ENCODE peak calls at places on chromosomes 6 and 20, in four cellular contexts. F is HCT116, O is endothelial cell of umbilical vein, W is DND-41. V is an unnamed sample.

GRCh38 chr20:23161968-23162696 is 76.0 kb upstream of the CD93 start:
- DNase-seq in W (no peak), O (peak; percentile 58), F (no peak), V (no peak)

GRCh38 chr6:57262491-57262890 is 40.4 kb upstream of the RAB23 start:
- DNase-seq in W (no peak), F (no peak), O (no peak), V (no peak)

GRCh38 chr6:111918825-111919224 is 45.6 kb upstream of the FYN start:
- DNase-seq in F (no peak), W (peak; percentile 59), O (no peak), V (no peak)

GRCh38 chr20:53900380-53900999 is 169.9 kb downstream of the BCAS1 start:
- DNase-seq in W (no peak), O (peak; percentile 96), F (no peak), V (no peak)

GRCh38 chr6:3330199-3330598 is 71.5 kb downstream of the PSMG4 start:
- DNase-seq in O (no peak), W (no peak), F (no peak), V (no peak)

GRCh38 chr6:1381397-1382330 is 7.7 kb upstream of the FOXF2 start:
- DNase-seq in W (no peak), F (no peak), O (peak; percentile 3), V (peak; percentile 35)

GRCh38 chr20:57651977-57652864 is 32.0 kb upstream of the ZBP1 start:
- DNase-seq in F (no peak), W (peak; percentile 11), O (no peak), V (peak; percentile 3)

GRCh38 chr20:60715172-60715571 is 536.9 kb upstream of the CDH4 start:
- DNase-seq in O (no peak), W (no peak), F (no peak), V (no peak)

GRCh38 chr6:163570579-163571231 is 156.2 kb downstream of the QKI start:
- DNase-seq in W (no peak), O (no peak), F (no peak), V (no peak)

GRCh38 chr20:2299301-2299700 is 3.5 kb downstream of the TGM3 start:
- DNase-seq in W (no peak), O (no peak), F (no peak), V (no peak)

GRCh38 chr6:15008269-15008668 is 237.6 kb upstream of the JARID2 start:
- DNase-seq in O (no peak), W (no peak), F (no peak), V (no peak)

GRCh38 chr6:33160728-33161323 is 31.4 kb downstream of the COL11A2 start:
- DNase-seq in O (peak; percentile 5), F (peak; percentile 52), W (no peak), V (no peak)

GRCh38 chr6:112651239-112651638 is 304.1 kb downstream of the RFPL4B start:
- DNase-seq in O (no peak), F (no peak), W (no peak), V (no peak)

GRCh38 chr6:36136034-36136433 is 5.7 kb downstream of the MAPK13 start:
- DNase-seq in O (no peak), F (no peak), W (no peak), V (no peak)

GRCh38 chr6:146544783-146545182 is 1.1 kb downstream of the RAB32 start:
- DNase-seq in F (no peak), O (peak; percentile 16), W (no peak), V (no peak)

GRCh38 chr6:135586844-135587243 is 89.3 kb upstream of the AHI1 start:
- DNase-seq in W (no peak), O (no peak), F (no peak), V (no peak)

GRCh38 chr6:108549741-108550140 is 11.0 kb upstream of the FOXO3 start:
- DNase-seq in F (no peak), O (no peak), W (no peak), V (no peak)

GRCh38 chr20:32977281-32978008 is 26.8 kb downstream of the SUN5 start:
- DNase-seq in F (no peak), W (no peak), O (no peak), V (no peak)

GRCh38 chr6:147999001-147999540 is 343.6 kb upstream of the SASH1 start:
- DNase-seq in W (no peak), O (no peak), F (no peak), V (no peak)

GRCh38 chr20:11216451-11217314 is 542.9 kb upstream of the JAG1 start:
- DNase-seq in O (peak; percentile 88), W (no peak), F (no peak), V (no peak)

GRCh38 chr6:113370508-113370907 is 486.6 kb upstream of the MARCKS start:
- DNase-seq in O (no peak), F (no peak), W (no peak), V (no peak)

GRCh38 chr6:31738048-31738979 is 1.5 kb upstream of the MSH5 start:
- DNase-seq in W (peak; percentile 89), O (peak; percentile 90), F (no peak), V (peak; percentile 62)

GRCh38 chr6:45838996-45839395 is 176.7 kb downstream of the CLIC5 start:
- DNase-seq in O (no peak), W (no peak), F (no peak), V (no peak)

GRCh38 chr6:83849127-83849526 is 4.0 kb upstream of the RIPPLY2 start:
- DNase-seq in O (no peak), W (no peak), F (no peak), V (no peak)

GRCh38 chr6:22926613-22927348 is 357.4 kb downstream of the HDGFL1 start:
- DNase-seq in F (no peak), O (peak; percentile 70), W (no peak), V (no peak)

GRCh38 chr20:33648396-33649004 is 13.6 kb upstream of the C20orf144 start:
- DNase-seq in W (no peak), F (no peak), O (no peak), V (no peak)

GRCh38 chr6:31723245-31723979 is at the start of gene MPIG6B:
- DNase-seq in F (no peak), O (no peak), W (peak; percentile 58), V (no peak)

GRCh38 chr6:33160096-33160495 is 32.2 kb downstream of the COL11A2 start:
- DNase-seq in F (no peak), W (no peak), O (no peak), V (no peak)

GRCh38 chr6:134004714-134005113 is 47.7 kb downstream of the SLC2A12 start:
- DNase-seq in F (no peak), O (no peak), W (no peak), V (no peak)

GRCh38 chr6:79506251-79506650 is 31.0 kb downstream of the LCA5 start:
- DNase-seq in O (no peak), F (no peak), W (no peak), V (no peak)

GRCh38 chr6:144725731-144726522 is 440.8 kb downstream of the UTRN start:
- DNase-seq in O (no peak), W (peak; percentile 37), F (no peak), V (no peak)

GRCh38 chr20:20369353-20370086 is 1.6 kb downstream of the INSM1 start:
- DNase-seq in F (no peak), W (no peak), O (no peak), V (no peak)

GRCh38 chr6:144953552-144954240 is 668.6 kb downstream of the UTRN start:
- DNase-seq in F (peak; percentile 45), W (no peak), O (no peak), V (no peak)

GRCh38 chr6:149331043-149331807 is 13.7 kb downstream of the TAB2 start:
- DNase-seq in F (no peak), O (no peak), W (no peak), V (no peak)

GRCh38 chr6:149325648-149326236 is 8.2 kb downstream of the TAB2 start:
- DNase-seq in W (no peak), O (no peak), F (no peak), V (no peak)

GRCh38 chr6:149329529-149329928 is 12.0 kb downstream of the TAB2 start:
- DNase-seq in O (no peak), W (no peak), F (no peak), V (no peak)

GRCh38 chr6:149330133-149330532 is 12.6 kb downstream of the TAB2 start:
- DNase-seq in W (no peak), O (no peak), F (no peak), V (no peak)

DNA sequence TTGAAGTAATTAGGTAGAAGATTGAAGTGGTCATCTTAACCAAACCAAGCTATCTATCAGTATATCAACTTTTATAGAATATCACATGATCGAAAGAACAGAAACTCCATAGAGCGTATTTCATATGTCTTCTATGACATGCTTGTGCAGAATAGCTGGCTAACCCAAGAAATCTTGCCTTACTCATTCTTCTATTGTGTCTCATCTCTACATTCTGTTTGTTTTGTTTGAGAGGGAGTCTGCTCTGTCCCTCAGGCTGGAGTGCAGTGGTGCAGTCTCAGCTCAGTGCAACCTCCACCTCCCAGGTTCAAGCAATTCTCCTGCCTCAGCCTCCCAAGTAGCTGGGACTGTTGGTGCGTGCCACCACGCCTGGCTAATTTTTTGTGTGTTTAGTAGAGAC is 10.6 kb downstream of the TAB2 start:
- DNase-seq in W (no peak), F (no peak), O (no peak), V (no peak)
- H3K4me1 ChIP-seq in W (peaks cover 43% of the 10 kb centered on the region), F (peaks cover 20% of the 10 kb centered on the region), O (no peaks in the 10 kb centered on the region), V (peaks cover 84% of the 10 kb centered on the region)

DNA sequence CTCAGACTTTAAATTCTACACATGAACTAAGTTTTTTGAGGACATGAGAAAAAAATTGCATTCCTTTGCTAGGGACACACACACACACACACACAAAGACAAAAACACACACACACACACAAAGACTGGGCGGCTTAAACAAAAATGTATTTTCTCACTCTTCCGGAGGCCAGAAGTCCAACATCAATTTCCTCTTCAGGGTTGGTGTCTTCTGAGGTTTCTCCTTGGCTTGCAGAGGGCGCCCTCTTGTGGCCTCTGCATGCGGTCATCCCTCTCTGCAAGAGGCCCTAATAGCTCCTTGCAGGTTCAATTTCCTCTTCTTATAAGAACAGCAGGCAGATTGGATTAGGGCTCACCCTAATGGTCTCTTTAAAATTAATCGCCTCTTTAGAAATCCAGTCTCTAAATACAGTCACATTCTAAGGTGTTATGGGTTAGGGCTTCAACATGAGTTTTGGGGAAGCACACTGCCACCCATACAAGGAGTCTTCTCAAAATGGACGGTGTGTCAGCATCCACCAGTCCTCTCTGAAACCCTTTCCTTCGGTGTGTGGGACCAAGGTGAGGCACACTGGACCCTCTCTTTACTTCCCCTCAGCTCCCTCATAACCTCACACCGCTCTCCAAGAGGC is 61.4 kb downstream of the GPR6 start:
- DNase-seq in O (peak; percentile 92), W (peak; percentile 84), F (peak; percentile 80), V (peak; percentile 77)
- TF ChIP-seq CTCF in O (peak; percentile 89), W (peak; percentile 96), F (peak; percentile 89), V (peak; percentile 75)

GRCh38 chr6:21824431-21825180 is 231.1 kb downstream of the SOX4 start:
- DNase-seq in F (no peak), W (no peak), O (no peak), V (no peak)
- H3K4me1 ChIP-seq in F (no peaks in the 10 kb centered on the region), W (peaks cover 15% of the 10 kb centered on the region), O (peaks cover 27% of the 10 kb centered on the region), V (no peaks in the 10 kb centered on the region)

GRCh38 chr6:137430954-137431353 is 63.2 kb downstream of the OLIG3 start:
- DNase-seq in W (no peak), F (no peak), O (no peak), V (no peak)
- TF ChIP-seq CTCF in W (no peak), F (no peak), O (no peak), V (no peak)

V was measured in CD8-positive, alpha-beta T cell.